ENCODE peak calls at places on chromosome 2, in eight cellular contexts. O is AG04449; P is CD8-positive, alpha-beta T cell; Y is astrocyte of the spinal cord; T is suprapubic skin; X is BJ; Z is A549; S is GM12865. V is an unnamed sample.

GRCh38 chr2:111701798-111702118 is 182.2 kb downstream of the ANAPC1 start:
- DNase-seq in O (no peak), P (no peak), Y (no peak), T (peak; percentile 20), X (no peak), Z (no peak), S (no peak), V (no peak)

GRCh38 chr2:100969998-100970397 is 32.1 kb upstream of the RPL31 start:
- DNase-seq in O (no peak), P (no peak), Y (no peak), T (no peak), X (no peak), Z (no peak), S (no peak), V (no peak)

GRCh38 chr2:80256396-80257167 is 48.0 kb downstream of the LRRTM1 start:
- DNase-seq in O (no peak), P (no peak), Y (no peak), T (no peak), X (no peak), Z (no peak), S (peak; percentile 4), V (no peak)

GRCh38 chr2:101770672-101771071 is 73.2 kb downstream of the MAP4K4 start:
- DNase-seq in O (no peak), P (no peak), Y (no peak), T (no peak), X (no peak), Z (peak; percentile 36), S (peak; percentile 72), V (no peak)

GRCh38 chr2:223041527-223042109 is 10.4 kb upstream of the KCNE4 start:
- DNase-seq in O (peak; percentile 99), P (no peak), Y (peak; percentile 96), T (peak; percentile 89), X (peak; percentile 94), Z (peak; percentile 83), S (peak; percentile 48), V (peak; percentile 95)

GRCh38 chr2:20050104-20050711 is 1.2 kb downstream of the LAPTM4A start:
- DNase-seq in O (no peak), P (no peak), Y (peak; percentile 68), T (no peak), X (no peak), Z (no peak), S (peak; percentile 58), V (peak; percentile 42)

GRCh38 chr2:160010361-160011145 is 51.9 kb downstream of the PLA2R1 start:
- DNase-seq in O (no peak), P (no peak), Y (no peak), T (no peak), X (no peak), Z (no peak), S (no peak), V (no peak)

GRCh38 chr2:114527330-114527983 is 85.0 kb downstream of the DPP10 start:
- DNase-seq in O (no peak), P (no peak), Y (no peak), T (no peak), X (no peak), Z (no peak), S (no peak), V (no peak)

GRCh38 chr2:218876562-218877219 is 4.0 kb upstream of the WNT10A start:
- DNase-seq in O (no peak), P (peak; percentile 61), Y (peak; percentile 71), T (no peak), X (no peak), Z (peak; percentile 62), S (peak; percentile 78), V (no peak)

GRCh38 chr2:127844973-127845372 is 13.0 kb downstream of the POLR2D start:
- DNase-seq in O (no peak), P (no peak), Y (no peak), T (no peak), X (no peak), Z (no peak), S (no peak), V (no peak)

GRCh38 chr2:208001924-208002323 is 23.4 kb downstream of the PLEKHM3 start:
- DNase-seq in O (no peak), P (no peak), Y (no peak), T (no peak), X (no peak), Z (no peak), S (no peak), V (no peak)

GRCh38 chr2:100067796-100068195 is 74.6 kb downstream of the AFF3 start:
- DNase-seq in O (no peak), P (no peak), Y (no peak), T (no peak), X (no peak), Z (no peak), S (no peak), V (no peak)

GRCh38 chr2:7031424-7032245 is 114.4 kb downstream of the RNF144A start:
- DNase-seq in O (no peak), P (peak; percentile 21), Y (peak; percentile 18), T (peak; percentile 83), X (no peak), Z (no peak), S (no peak), V (no peak)

GRCh38 chr2:182924311-182924710 is 57.9 kb upstream of the FRZB start:
- DNase-seq in O (no peak), P (no peak), Y (peak; percentile 21), T (no peak), X (no peak), Z (no peak), S (no peak), V (peak; percentile 13)

GRCh38 chr2:219576505-219577388 is 4.6 kb downstream of the INHA start:
- DNase-seq in O (no peak), P (no peak), Y (no peak), T (no peak), X (no peak), Z (no peak), S (no peak), V (no peak)

GRCh38 chr2:150485114-150485870 is 2.2 kb downstream of the RND3 start:
- DNase-seq in O (no peak), P (no peak), Y (peak; percentile 79), T (peak; percentile 88), X (no peak), Z (peak; percentile 41), S (peak; percentile 36), V (no peak)
- TF ChIP-seq CTCF in O (peak; percentile 23), P (no peak), Y (peak; percentile 46), T (no peak), X (no peak), Z (peak; percentile 18), S (peak; percentile 9), V (peak; percentile 9)

GRCh38 chr2:148643421-148643820 is 1.1 kb upstream of the EPC2 start:
- DNase-seq in O (no peak), P (no peak), Y (no peak), T (no peak), X (no peak), Z (no peak), S (peak; percentile 79), V (no peak)
- H3K4me3 ChIP-seq in O (no peak overlapping the region), P (peak overlapping the region; percentile 87), Y (peak overlapping the region; percentile 77), T (peak overlapping the region; percentile 97), X (no peak overlapping the region), Z (peak overlapping the region; percentile 79), S (peak overlapping the region; percentile 94), V (no peak overlapping the region)

DNA sequence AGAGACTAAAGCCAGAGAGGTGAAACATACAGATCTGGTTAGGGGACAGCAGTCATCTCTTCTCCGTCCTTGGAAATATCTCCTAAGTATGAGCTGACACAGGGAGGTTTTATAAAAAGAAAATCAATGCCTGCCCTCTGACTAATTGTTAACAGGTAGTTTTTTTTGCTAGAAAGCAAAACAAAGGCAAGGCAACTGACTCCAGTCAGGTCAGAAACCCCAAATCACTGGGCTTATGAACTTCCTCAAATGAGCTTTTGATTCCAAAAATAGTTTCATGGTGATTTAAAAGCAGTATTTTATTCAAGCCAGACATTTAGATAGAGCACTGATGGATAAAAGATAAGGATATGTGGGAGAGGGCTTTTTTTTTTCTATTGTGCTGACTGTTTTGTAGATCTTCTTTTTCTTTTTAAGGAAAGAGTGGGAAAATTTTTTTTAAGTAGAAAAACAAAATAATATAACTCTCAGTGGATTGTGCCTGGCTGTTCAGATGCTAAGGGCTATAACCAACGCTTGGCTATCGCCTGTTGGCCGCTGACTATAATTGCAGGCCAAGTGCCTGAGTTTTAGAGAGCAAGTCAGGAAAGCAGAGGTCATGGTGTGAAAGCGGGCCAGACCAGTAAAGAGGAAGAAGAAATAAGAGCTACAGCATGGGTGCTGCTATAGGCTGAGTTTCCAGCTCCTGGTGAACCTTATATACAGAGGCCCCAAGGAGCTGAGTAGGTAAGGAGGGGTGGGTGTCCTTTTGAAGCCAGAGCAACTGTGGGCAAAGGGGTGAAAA is 44.9 kb downstream of the MRPL35 start:
- DNase-seq in O (no peak), P (no peak), Y (no peak), T (no peak), X (no peak), Z (no peak), S (peak; percentile 53), V (no peak)
- TF ChIP-seq CTCF in O (no peak), P (no peak), Y (no peak), T (no peak), X (no peak), Z (no peak), S (no peak), V (no peak)

DNA sequence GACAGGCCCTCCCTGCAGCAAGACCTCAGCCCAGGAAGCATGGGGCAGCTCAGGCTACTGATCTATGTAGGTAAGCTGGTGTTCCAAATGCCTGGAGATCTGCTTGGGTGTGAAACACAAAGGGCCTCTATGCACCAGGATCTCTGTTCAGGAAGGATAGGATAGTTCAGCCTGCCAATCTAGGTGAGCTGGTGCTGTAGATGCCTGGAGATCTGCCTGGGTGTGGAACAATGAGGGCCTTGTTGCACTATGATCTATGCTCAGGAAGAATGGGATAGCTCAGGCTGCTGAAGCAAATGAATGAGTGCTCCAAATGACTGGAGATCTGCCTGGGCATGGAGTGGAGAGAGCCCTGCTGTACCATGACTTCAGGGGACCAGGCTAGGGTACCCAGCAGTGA is 48.9 kb upstream of the MYL1 start:
- DNase-seq in O (no peak), P (no peak), Y (no peak), T (no peak), X (no peak), Z (no peak), S (no peak), V (no peak)
- H3K4me3 ChIP-seq in O (no peak overlapping the region), P (no peak overlapping the region), Y (no peak overlapping the region), T (no peak overlapping the region), X (no peak overlapping the region), Z (no peak overlapping the region), S (no peak overlapping the region), V (no peak overlapping the region)

GRCh38 chr2:136381245-136381644 is 263.3 kb upstream of the CXCR4 start:
- DNase-seq in O (no peak), P (no peak), Y (no peak), T (no peak), X (no peak), Z (no peak), S (no peak), V (no peak)
- TF ChIP-seq CTCF in O (no peak), P (no peak), Y (no peak), T (no peak), X (no peak), Z (no peak), S (no peak), V (no peak)

V was measured in AG09309.